ENCODE peak calls at places on chromosomes 6 and 20, in six cellular contexts. One of them, this sample, is unnamed. For H3K9me3, H3K36me3 and H3K4me1, the result is how much of the 10 kb centered on the place peaks cover.

GRCh38 chr6:37473364-37474095 is 26.2 kb downstream of the CCDC167 start:
- DNase-seq in GM23248: no peak
- DNase-seq in neuronal stem cell: no peak
- DNase-seq in CD8-positive, alpha-beta T cell: no peak
- DNase-seq in body of pancreas: peak
- DNase-seq in aorta: no peak
- DNase-seq in this sample: no peak

GRCh38 chr6:47454713-47455396 is 22.7 kb upstream of the CD2AP start:
- DNase-seq in GM23248: no peak
- DNase-seq in neuronal stem cell: no peak
- DNase-seq in CD8-positive, alpha-beta T cell: no peak
- DNase-seq in body of pancreas: no peak
- DNase-seq in aorta: no peak
- DNase-seq in this sample: no peak

GRCh38 chr20:12997128-12997655 is 11.6 kb upstream of the SPTLC3 start:
- DNase-seq in GM23248: no peak
- DNase-seq in neuronal stem cell: no peak
- DNase-seq in CD8-positive, alpha-beta T cell: no peak
- DNase-seq in body of pancreas: no peak
- DNase-seq in aorta: no peak
- DNase-seq in this sample: no peak

GRCh38 chr20:43849496-43850197 is 65.0 kb upstream of the TOX2 start:
- DNase-seq in GM23248: peak
- DNase-seq in neuronal stem cell: no peak
- DNase-seq in CD8-positive, alpha-beta T cell: no peak
- DNase-seq in body of pancreas: no peak
- DNase-seq in aorta: no peak
- DNase-seq in this sample: no peak

GRCh38 chr6:40912158-40912946 is 126.7 kb downstream of the UNC5CL start:
- DNase-seq in GM23248: peak
- DNase-seq in neuronal stem cell: no peak
- DNase-seq in CD8-positive, alpha-beta T cell: no peak
- DNase-seq in body of pancreas: peak
- DNase-seq in aorta: no peak
- DNase-seq in this sample: peak

GRCh38 chr6:98769546-98769945 is 64.8 kb upstream of the POU3F2 start:
- DNase-seq in GM23248: no peak
- DNase-seq in neuronal stem cell: no peak
- DNase-seq in CD8-positive, alpha-beta T cell: no peak
- DNase-seq in body of pancreas: no peak
- DNase-seq in aorta: no peak
- DNase-seq in this sample: no peak

GRCh38 chr20:10828221-10828620 is 154.4 kb upstream of the JAG1 start:
- DNase-seq in GM23248: no peak
- DNase-seq in neuronal stem cell: no peak
- DNase-seq in CD8-positive, alpha-beta T cell: no peak
- DNase-seq in body of pancreas: no peak
- DNase-seq in aorta: no peak
- DNase-seq in this sample: no peak

GRCh38 chr6:113856011-113856551 is 1.1 kb upstream of the MARCKS start:
- DNase-seq in GM23248: peak
- DNase-seq in neuronal stem cell: peak
- DNase-seq in CD8-positive, alpha-beta T cell: no peak
- DNase-seq in body of pancreas: peak
- DNase-seq in aorta: no peak
- DNase-seq in this sample: no peak

GRCh38 chr6:44542401-44543116 is 155.1 kb downstream of the CDC5L start:
- DNase-seq in GM23248: peak
- DNase-seq in neuronal stem cell: peak
- DNase-seq in CD8-positive, alpha-beta T cell: no peak
- DNase-seq in body of pancreas: no peak
- DNase-seq in aorta: peak
- DNase-seq in this sample: peak

GRCh38 chr20:50308513-50309279 is 118.1 kb downstream of the CEBPB start:
- DNase-seq in GM23248: peak
- DNase-seq in neuronal stem cell: no peak
- DNase-seq in CD8-positive, alpha-beta T cell: no peak
- DNase-seq in body of pancreas: peak
- DNase-seq in aorta: peak
- DNase-seq in this sample: no peak

GRCh38 chr6:156781882-156782631 is 4.9 kb downstream of the ARID1B start:
- DNase-seq in GM23248: peak
- DNase-seq in neuronal stem cell: no peak
- DNase-seq in CD8-positive, alpha-beta T cell: no peak
- DNase-seq in body of pancreas: no peak
- DNase-seq in aorta: no peak
- DNase-seq in this sample: no peak

GRCh38 chr6:144745434-144745833 is 460.3 kb downstream of the UTRN start:
- DNase-seq in GM23248: no peak
- DNase-seq in neuronal stem cell: no peak
- DNase-seq in CD8-positive, alpha-beta T cell: no peak
- DNase-seq in body of pancreas: no peak
- DNase-seq in aorta: no peak
- DNase-seq in this sample: no peak

GRCh38 chr20:25538838-25539665 is 46.3 kb downstream of the NINL start:
- DNase-seq in GM23248: peak
- DNase-seq in neuronal stem cell: no peak
- DNase-seq in CD8-positive, alpha-beta T cell: no peak
- DNase-seq in body of pancreas: no peak
- DNase-seq in aorta: no peak
- DNase-seq in this sample: no peak

DNA sequence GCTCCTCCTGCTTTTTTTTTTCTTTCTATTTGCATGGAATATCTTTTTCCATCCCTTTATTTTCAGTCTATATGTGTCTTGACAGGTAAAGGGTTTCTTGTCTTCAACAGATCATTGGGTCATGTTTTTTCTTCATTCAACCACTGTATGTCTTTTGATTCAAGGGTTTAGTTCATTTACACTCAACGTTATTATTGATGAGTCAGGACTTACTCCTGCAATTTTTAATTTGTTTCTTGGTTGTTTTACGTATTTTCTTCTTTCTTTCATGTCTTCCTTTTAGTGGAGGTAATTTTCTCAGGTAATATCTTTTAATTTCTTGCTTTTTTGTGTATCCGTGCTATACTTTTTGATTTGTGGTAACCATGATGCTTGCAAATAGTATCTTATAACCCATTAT is 429.1 kb upstream of the HTR1E start:
- DNase-seq in GM23248: no peak
- DNase-seq in neuronal stem cell: no peak
- DNase-seq in CD8-positive, alpha-beta T cell: no peak
- DNase-seq in body of pancreas: no peak
- DNase-seq in aorta: no peak
- DNase-seq in this sample: no peak
- H3K9me3 ChIP-seq in GM23248: under half
- H3K9me3 ChIP-seq in neuronal stem cell: under half
- H3K9me3 ChIP-seq in CD8-positive, alpha-beta T cell: under half
- H3K9me3 ChIP-seq in body of pancreas: under half
- H3K9me3 ChIP-seq in aorta: under half
- H3K9me3 ChIP-seq in this sample: under half

DNA sequence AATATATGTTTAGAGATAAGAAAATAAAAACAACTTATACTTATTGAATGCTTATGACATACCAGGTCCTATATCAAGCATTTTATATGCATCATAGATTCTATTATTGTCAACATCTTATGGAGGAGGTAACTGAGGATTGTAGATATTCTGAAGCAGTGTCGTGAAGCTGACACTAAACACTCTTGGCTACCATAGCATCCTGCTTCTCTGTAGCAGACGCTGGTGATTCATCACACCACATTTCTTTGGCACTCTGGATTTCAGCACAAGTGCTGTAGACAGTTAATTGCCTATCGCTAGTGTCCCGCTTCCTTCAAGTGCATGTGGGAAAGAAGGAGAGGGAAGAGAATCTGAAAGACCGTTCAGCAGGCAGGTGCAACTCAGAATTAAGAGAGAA is 317.1 kb downstream of the PLCB1 start:
- DNase-seq in GM23248: peak
- DNase-seq in neuronal stem cell: no peak
- DNase-seq in CD8-positive, alpha-beta T cell: no peak
- DNase-seq in body of pancreas: no peak
- DNase-seq in aorta: no peak
- DNase-seq in this sample: no peak
- H3K36me3 ChIP-seq in GM23248: under half
- H3K36me3 ChIP-seq in neuronal stem cell: under half
- H3K36me3 ChIP-seq in CD8-positive, alpha-beta T cell: under half
- H3K36me3 ChIP-seq in body of pancreas: under half
- H3K36me3 ChIP-seq in aorta: under half
- H3K36me3 ChIP-seq in this sample: under half

DNA sequence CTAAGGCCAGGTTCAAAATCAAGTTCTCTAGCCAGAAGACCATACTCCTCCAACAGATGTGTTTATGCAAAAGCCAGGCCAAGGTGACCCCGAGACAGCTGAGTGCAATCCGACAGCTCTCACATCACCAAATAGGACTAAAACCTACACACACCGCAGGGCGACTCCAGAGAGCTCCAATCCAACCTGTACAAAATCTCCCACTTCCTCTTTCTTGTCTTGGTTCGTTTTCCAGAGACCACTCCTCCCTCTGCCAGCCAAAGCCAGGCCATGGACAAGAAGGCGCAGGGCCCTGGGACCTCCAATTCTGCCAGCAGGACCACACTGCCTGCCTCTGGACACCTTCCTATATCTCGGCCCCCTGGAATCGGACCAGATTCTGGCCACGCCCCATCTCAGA is 11.5 kb upstream of the NOP56 start:
- DNase-seq in GM23248: no peak
- DNase-seq in neuronal stem cell: no peak
- DNase-seq in CD8-positive, alpha-beta T cell: no peak
- DNase-seq in body of pancreas: no peak
- DNase-seq in aorta: no peak
- DNase-seq in this sample: no peak
- H3K4me1 ChIP-seq in GM23248: under half
- H3K4me1 ChIP-seq in neuronal stem cell: under half
- H3K4me1 ChIP-seq in CD8-positive, alpha-beta T cell: under half
- H3K4me1 ChIP-seq in body of pancreas: under half
- H3K4me1 ChIP-seq in aorta: under half
- H3K4me1 ChIP-seq in this sample: under half

GRCh38 chr6:120473804-120474203 is 860.5 kb downstream of the TBC1D32 start:
- DNase-seq in GM23248: no peak
- DNase-seq in neuronal stem cell: no peak
- DNase-seq in CD8-positive, alpha-beta T cell: no peak
- DNase-seq in body of pancreas: no peak
- DNase-seq in aorta: no peak
- DNase-seq in this sample: no peak
- H3K9me3 ChIP-seq in GM23248: under half
- H3K9me3 ChIP-seq in neuronal stem cell: under half
- H3K9me3 ChIP-seq in CD8-positive, alpha-beta T cell: under half
- H3K9me3 ChIP-seq in body of pancreas: under half
- H3K9me3 ChIP-seq in aorta: under half
- H3K9me3 ChIP-seq in this sample: under half

DNA sequence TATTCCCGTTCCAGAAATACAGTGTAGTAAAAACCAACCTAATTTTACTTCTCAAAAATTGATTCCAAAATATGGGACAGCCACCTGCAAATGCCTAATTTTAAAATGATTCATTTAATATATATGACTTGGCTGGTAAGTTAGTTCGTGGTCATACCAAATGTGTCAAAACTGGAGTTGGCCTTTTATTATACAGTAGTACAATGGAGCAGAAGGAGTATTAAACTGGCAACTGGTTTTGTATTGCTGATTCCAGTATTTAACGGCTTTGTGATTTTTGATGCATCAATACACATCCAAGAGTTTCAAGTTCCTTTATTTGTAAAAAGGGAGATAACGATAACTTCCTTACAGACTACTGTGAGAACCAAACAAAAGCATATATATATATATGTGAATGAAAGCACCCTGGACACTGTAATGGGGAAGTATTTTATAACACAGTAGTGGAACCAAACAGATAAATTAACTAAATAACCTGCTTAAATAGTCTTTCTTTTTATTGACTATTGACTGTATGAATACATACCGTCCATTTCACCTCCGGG is 24.8 kb downstream of the SAMHD1 start:
- DNase-seq in GM23248: no peak
- DNase-seq in neuronal stem cell: no peak
- DNase-seq in CD8-positive, alpha-beta T cell: no peak
- DNase-seq in body of pancreas: no peak
- DNase-seq in aorta: no peak
- DNase-seq in this sample: no peak
- H3K36me3 ChIP-seq in GM23248: under half
- H3K36me3 ChIP-seq in neuronal stem cell: under half
- H3K36me3 ChIP-seq in CD8-positive, alpha-beta T cell: under half
- H3K36me3 ChIP-seq in body of pancreas: under half
- H3K36me3 ChIP-seq in aorta: under half
- H3K36me3 ChIP-seq in this sample: under half

DNA sequence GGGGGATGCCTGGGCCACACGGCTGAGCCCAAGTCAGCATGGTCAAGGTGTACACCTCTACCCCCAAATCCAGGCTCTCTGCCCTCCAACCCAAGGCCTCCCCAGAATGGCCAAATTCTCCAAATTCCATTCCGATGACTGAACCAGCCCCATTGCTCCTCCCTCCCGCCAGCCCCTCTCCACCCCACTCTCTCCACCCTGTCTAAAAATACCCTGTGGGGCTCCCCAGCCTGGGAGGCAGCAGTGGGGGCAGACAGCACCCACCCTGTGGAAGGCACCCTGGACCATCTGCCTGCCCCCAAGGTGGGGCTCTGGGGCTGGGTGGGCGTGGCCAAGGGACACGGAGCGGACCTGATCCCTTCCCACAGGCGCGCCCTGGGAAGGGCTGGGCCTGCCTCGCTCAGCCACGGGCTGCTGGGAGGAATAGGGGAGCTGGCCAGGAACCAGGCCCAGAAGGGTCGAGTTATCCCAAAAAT is 11.4 kb downstream of the TEAD3 start:
- DNase-seq in GM23248: peak
- DNase-seq in neuronal stem cell: peak
- DNase-seq in CD8-positive, alpha-beta T cell: no peak
- DNase-seq in body of pancreas: no peak
- DNase-seq in aorta: peak
- DNase-seq in this sample: no peak
- H3K4me1 ChIP-seq in GM23248: under half
- H3K4me1 ChIP-seq in neuronal stem cell: under half
- H3K4me1 ChIP-seq in CD8-positive, alpha-beta T cell: under half
- H3K4me1 ChIP-seq in body of pancreas: under half
- H3K4me1 ChIP-seq in aorta: under half
- H3K4me1 ChIP-seq in this sample: under half